ENCODE peak calls at places on chromosomes 4 and X, in seven cellular contexts. Y is GM13976; J is activated CD4-positive, alpha-beta T cell treated with anti-CD3 and anti-CD28 coated beads for 24 hours; P is IMR-90; Q is mammary epithelial cell; Z is GM12865; T is activated effector memory CD4-positive, alpha-beta T cell treated with Interleukin-2 at 50 U/mL for 16 hours. D is an unnamed sample.

GRCh38 chr4:78556655-78557054 is 5.1 kb downstream of the ANXA3 start:
- DNase-seq in Y (no peak), J (no peak), P (no peak), Q (peak; percentile 55), Z (no peak), T (no peak), D (no peak)

GRCh38 chrX:15441464-15441863 is 51.7 kb downstream of the PIR start:
- DNase-seq in Y (no peak), J (no peak), P (no peak), Q (no peak), Z (no peak), T (no peak), D (no peak)

GRCh38 chrX:132956421-132957210 is 1.8 kb downstream of the HS6ST2 start:
- DNase-seq in Y (no peak), J (no peak), P (no peak), Q (no peak), Z (no peak), T (no peak), D (no peak)

GRCh38 chrX:18761750-18762149 is 54.3 kb downstream of the PPEF1 start:
- DNase-seq in Y (no peak), J (no peak), P (no peak), Q (no peak), Z (no peak), T (no peak), D (no peak)

GRCh38 chr4:66923081-66923865 is 622.0 kb downstream of the CENPC start:
- DNase-seq in Y (no peak), J (no peak), P (no peak), Q (no peak), Z (no peak), T (no peak), D (no peak)

GRCh38 chrX:130887392-130887791 is 15.6 kb downstream of the ENOX2 start:
- DNase-seq in Y (no peak), J (no peak), P (no peak), Q (no peak), Z (no peak), T (no peak), D (no peak)

GRCh38 chr4:82906469-82906868 is 5.9 kb downstream of the THAP9 start:
- DNase-seq in Y (peak; percentile 40), J (no peak), P (no peak), Q (no peak), Z (peak; percentile 54), T (no peak), D (no peak)

GRCh38 chrX:103825881-103826280 is 6.2 kb downstream of the RAB9B start:
- DNase-seq in Y (no peak), J (no peak), P (no peak), Q (no peak), Z (no peak), T (no peak), D (no peak)

GRCh38 chrX:112851806-112852205 is 11.2 kb upstream of the AMOT start:
- DNase-seq in Y (peak; percentile 50), J (no peak), P (peak; percentile 73), Q (peak; percentile 9), Z (peak; percentile 69), T (no peak), D (no peak)

GRCh38 chr4:100450449-100450848 is 67.4 kb downstream of the EMCN start:
- DNase-seq in Y (no peak), J (no peak), P (peak; percentile 10), Q (peak; percentile 59), Z (no peak), T (no peak), D (no peak)

GRCh38 chrX:68758671-68759070 is 70.2 kb upstream of the EFNB1 start:
- DNase-seq in Y (no peak), J (no peak), P (no peak), Q (no peak), Z (no peak), T (no peak), D (no peak)

GRCh38 chr4:74114234-74114633 is 15.2 kb upstream of the CXCL2 start:
- DNase-seq in Y (no peak), J (no peak), P (peak; percentile 89), Q (peak; percentile 91), Z (no peak), T (no peak), D (no peak)